ENCODE peak calls at places on chromosomes 13 and 19, in nine cellular contexts. V is T1000; D is CD8-positive, alpha-beta T cell; U is iPS-NIHi11; L is CD4-positive, CD25-positive, alpha-beta regulatory T cell; R is AG04449; Y is stimulated activated CD4-positive, alpha-beta T cell treated with anti-CD3 and anti-CD28 coated beads, TNF-alpha, amount 100 ng/mL, for 4 hours; H is iPS DF 19.7; J is NCI-H146. E is an unnamed sample.

GRCh38 chr13:32255744-32256120 is 59.4 kb downstream of the ZAR1L start:
- DNase-seq in D (no peak), U (no peak), R (no peak), H (no peak), L (no peak), V (no peak), Y (no peak), J (peak; percentile 10), E (no peak)

GRCh38 chr19:18086590-18087138 is at the start of gene IL12RB1:
- DNase-seq in U (no peak), D (peak; percentile 70), J (no peak), V (no peak), H (no peak), R (no peak), Y (peak; percentile 29), L (peak; percentile 85), E (peak; percentile 58)

GRCh38 chr13:51286135-51287002 is 53.1 kb upstream of the SERPINE3 start:
- DNase-seq in D (peak; percentile 49), R (no peak), H (peak; percentile 42), U (peak; percentile 83), L (peak; percentile 77), Y (peak; percentile 35), V (no peak), J (peak; percentile 71), E (peak; percentile 57)

GRCh38 chr13:49669735-49670309 is 21.5 kb downstream of the EBPL start:
- DNase-seq in R (no peak), V (no peak), L (peak; percentile 45), Y (peak; percentile 8), H (no peak), U (peak; percentile 52), D (peak; percentile 28), J (peak; percentile 62), E (no peak)

GRCh38 chr19:55526216-55527196 is 10.4 kb downstream of the SBK2 start:
- DNase-seq in V (peak; percentile 31), L (no peak), U (peak; percentile 61), R (no peak), J (peak; percentile 95), Y (no peak), D (no peak), H (no peak), E (no peak)

GRCh38 chr19:13806728-13807127 is 11.5 kb downstream of the ZSWIM4 start:
- DNase-seq in L (no peak), J (no peak), R (no peak), Y (no peak), U (no peak), V (no peak), D (no peak), H (no peak), E (no peak)

GRCh38 chr19:18280247-18281081 is 958 bp downstream of the JUND start:
- DNase-seq in H (no peak), R (no peak), L (peak; percentile 93), V (peak; percentile 46), U (peak; percentile 63), Y (peak; percentile 66), J (peak; percentile 89), D (peak; percentile 84), E (peak; percentile 77)

GRCh38 chr13:71621152-71622124 is 245.6 kb downstream of the DACH1 start:
- DNase-seq in U (no peak), D (no peak), V (no peak), J (peak; percentile 97), H (no peak), R (no peak), Y (no peak), L (no peak), E (no peak)

GRCh38 chr13:37225414-37226047 is 120.1 kb upstream of the CSNK1A1L start:
- DNase-seq in Y (no peak), D (no peak), U (no peak), L (no peak), R (peak; percentile 37), H (no peak), V (no peak), J (no peak), E (no peak)

GRCh38 chr13:46149272-46150133 is 32.5 kb downstream of the LCP1 start:
- DNase-seq in L (no peak), R (no peak), D (no peak), U (no peak), H (no peak), V (no peak), J (no peak), Y (no peak), E (no peak)

GRCh38 chr13:28355822-28356371 is 139.0 kb downstream of the FLT1 start:
- DNase-seq in H (no peak), D (peak; percentile 23), R (peak; percentile 89), L (peak; percentile 67), V (no peak), Y (no peak), U (no peak), J (no peak), E (no peak)

GRCh38 chr13:45194081-45194939 is 6.5 kb downstream of the KCTD4 start:
- DNase-seq in V (no peak), L (no peak), R (no peak), D (no peak), Y (no peak), U (no peak), H (no peak), J (no peak), E (no peak)

GRCh38 chr19:7450243-7451223 is 38.3 kb downstream of the PEX11G start:
- DNase-seq in V (no peak), U (no peak), J (no peak), Y (no peak), D (no peak), H (peak; percentile 28), L (peak; percentile 94), R (no peak), E (no peak)

GRCh38 chr19:43695985-43696729 is 19.7 kb upstream of the IRGC start:
- DNase-seq in R (no peak), H (no peak), Y (no peak), D (no peak), J (no peak), U (no peak), L (no peak), V (no peak), E (no peak)

GRCh38 chr19:15631817-15632216 is 8.9 kb upstream of the CYP4F3 start:
- DNase-seq in L (no peak), V (no peak), U (peak; percentile 24), H (no peak), Y (no peak), R (no peak), J (no peak), D (peak; percentile 26), E (no peak)

GRCh38 chr19:2819540-2820111 is at the start of gene ZNF554:
- DNase-seq in Y (peak; percentile 97), V (peak; percentile 94), H (peak; percentile 78), L (peak; percentile 97), J (peak; percentile 93), D (peak; percentile 98), U (peak; percentile 97), R (peak; percentile 57), E (peak; percentile 97)

GRCh38 chr19:6677924-6678689 is 8.1 kb upstream of the TNFSF14 start:
- DNase-seq in R (no peak), J (no peak), D (no peak), U (peak; percentile 67), L (peak; percentile 39), V (no peak), Y (no peak), H (no peak), E (no peak)

GRCh38 chr13:64130170-64130569 is 2714.5 kb upstream of the PCDH20 start:
- DNase-seq in R (no peak), U (no peak), J (no peak), V (no peak), L (no peak), H (no peak), D (no peak), Y (no peak), E (no peak)

GRCh38 chr13:50358221-50358620 is 343.0 kb downstream of the KCNRG start:
- DNase-seq in H (no peak), J (no peak), D (no peak), L (no peak), U (no peak), Y (no peak), V (no peak), R (no peak), E (no peak)

GRCh38 chr19:43489979-43490599 is 14.5 kb downstream of the PHLDB3 start:
- DNase-seq in Y (no peak), H (no peak), D (no peak), J (no peak), U (no peak), R (no peak), V (no peak), L (no peak), E (no peak)

GRCh38 chr19:8988204-8988603 is 22.0 kb downstream of the MUC16 start:
- DNase-seq in H (peak; percentile 30), V (no peak), R (no peak), Y (no peak), L (peak; percentile 17), D (no peak), J (no peak), U (no peak), E (no peak)

GRCh38 chr19:1251503-1252220 is 3.3 kb downstream of the MIDN start:
- DNase-seq in Y (peak; percentile 56), J (no peak), H (no peak), V (peak; percentile 74), D (peak; percentile 71), L (peak; percentile 85), U (no peak), R (no peak), E (peak; percentile 69)

GRCh38 chr13:91618315-91618714 is 219.9 kb downstream of the GPC5 start:
- DNase-seq in V (no peak), Y (no peak), U (no peak), R (no peak), H (no peak), L (no peak), J (no peak), D (no peak), E (no peak)

GRCh38 chr13:44380404-44381165 is 7.0 kb downstream of the SERP2 start:
- DNase-seq in J (no peak), R (no peak), D (no peak), V (no peak), L (no peak), Y (no peak), H (no peak), U (no peak), E (no peak)

GRCh38 chr19:32543107-32543900 is 37.7 kb upstream of the PDCD5 start:
- DNase-seq in L (no peak), V (peak; percentile 17), R (no peak), J (no peak), H (no peak), D (no peak), U (no peak), Y (no peak), E (no peak)

GRCh38 chr19:16325161-16325527 is 518 bp downstream of the KLF2 start:
- DNase-seq in R (no peak), V (no peak), U (peak; percentile 61), D (peak; percentile 35), H (no peak), J (peak; percentile 36), L (no peak), Y (no peak), E (peak; percentile 67)

GRCh38 chr19:15177269-15178116 is 23.3 kb downstream of the NOTCH3 start:
- DNase-seq in Y (peak; percentile 67), D (peak; percentile 78), H (no peak), J (no peak), R (no peak), V (peak; percentile 70), L (peak; percentile 79), U (peak; percentile 93), E (peak; percentile 85)

GRCh38 chr19:30406220-30406944 is 34.2 kb downstream of the ZNF536 start:
- DNase-seq in H (no peak), R (no peak), D (no peak), J (no peak), L (no peak), Y (no peak), U (peak; percentile 69), V (no peak), E (no peak)

GRCh38 chr13:109938255-109938936 is 152.0 kb upstream of the IRS2 start:
- DNase-seq in R (peak; percentile 24), V (peak; percentile 47), Y (no peak), D (no peak), U (no peak), H (no peak), L (no peak), J (no peak), E (no peak)

GRCh38 chr19:12092065-12092867 is 27.7 kb downstream of the ZNF844 start:
- DNase-seq in L (peak; percentile 73), H (peak; percentile 65), V (peak; percentile 34), Y (peak; percentile 9), J (peak; percentile 79), D (peak; percentile 32), R (peak; percentile 37), U (peak; percentile 98), E (peak; percentile 45)

GRCh38 chr13:33182729-33183128 is 102.8 kb downstream of the STARD13 start:
- DNase-seq in V (no peak), D (no peak), L (no peak), R (no peak), H (no peak), U (no peak), Y (no peak), J (no peak), E (no peak)

E was measured in natural killer cell.